ENCODE peak calls at places on chromosomes 4 and X, in four cellular contexts. One of them, this sample, is unnamed.

GRCh38 chr4:160371446-160371845 is 1268.6 kb downstream of the RAPGEF2 start:
- DNase-seq in GM12892: no peak
- DNase-seq in AG09319: no peak
- DNase-seq in activated naive CD4-positive, alpha-beta T cell: no peak
- DNase-seq in this sample: no peak

GRCh38 chr4:127783026-127783769 is 1.1 kb downstream of the HSPA4L start:
- DNase-seq in AG09319: peak; percentile 15
- DNase-seq in activated naive CD4-positive, alpha-beta T cell: no peak
- DNase-seq in GM12892: no peak
- DNase-seq in this sample: peak; percentile 42

GRCh38 chr4:114349543-114350175 is 248.9 kb upstream of the UGT8 start:
- DNase-seq in activated naive CD4-positive, alpha-beta T cell: no peak
- DNase-seq in AG09319: no peak
- DNase-seq in GM12892: no peak
- DNase-seq in this sample: no peak

GRCh38 chr4:128974203-128974602 is 119.1 kb downstream of the SCLT1 start:
- DNase-seq in GM12892: no peak
- DNase-seq in activated naive CD4-positive, alpha-beta T cell: no peak
- DNase-seq in AG09319: peak; percentile 34
- DNase-seq in this sample: no peak

GRCh38 chr4:145732001-145732400 is 52.1 kb downstream of the C4orf51 start:
- DNase-seq in AG09319: no peak
- DNase-seq in GM12892: no peak
- DNase-seq in activated naive CD4-positive, alpha-beta T cell: no peak
- DNase-seq in this sample: no peak

GRCh38 chrX:16335181-16335580 is 167.9 kb downstream of the MAGEB17 start:
- DNase-seq in activated naive CD4-positive, alpha-beta T cell: no peak
- DNase-seq in GM12892: no peak
- DNase-seq in AG09319: no peak
- DNase-seq in this sample: no peak

GRCh38 chr4:184383497-184384055 is 90.8 kb downstream of the IRF2 start:
- DNase-seq in activated naive CD4-positive, alpha-beta T cell: no peak
- DNase-seq in AG09319: peak; percentile 69
- DNase-seq in GM12892: no peak
- DNase-seq in this sample: peak; percentile 82

GRCh38 chrX:11401966-11402365 is 108.8 kb downstream of the AMELX start:
- DNase-seq in AG09319: no peak
- DNase-seq in GM12892: no peak
- DNase-seq in activated naive CD4-positive, alpha-beta T cell: no peak
- DNase-seq in this sample: no peak

GRCh38 chrX:153392642-153393321 is 8.4 kb downstream of the PNMA6E start:
- DNase-seq in activated naive CD4-positive, alpha-beta T cell: no peak
- DNase-seq in GM12892: no peak
- DNase-seq in AG09319: no peak
- DNase-seq in this sample: no peak

GRCh38 chr4:36676139-36677050 is 395.0 kb downstream of the DTHD1 start:
- DNase-seq in AG09319: no peak
- DNase-seq in GM12892: no peak
- DNase-seq in activated naive CD4-positive, alpha-beta T cell: no peak
- DNase-seq in this sample: no peak

GRCh38 chr4:613126-613525 is 12.2 kb upstream of the PDE6B start:
- DNase-seq in GM12892: no peak
- DNase-seq in AG09319: no peak
- DNase-seq in activated naive CD4-positive, alpha-beta T cell: no peak
- DNase-seq in this sample: no peak

GRCh38 chr4:2968381-2968780 is 5.0 kb downstream of the GRK4 start:
- DNase-seq in AG09319: no peak
- DNase-seq in GM12892: no peak
- DNase-seq in activated naive CD4-positive, alpha-beta T cell: no peak
- DNase-seq in this sample: no peak

GRCh38 chr4:7254736-7255487 is 62.6 kb downstream of the SORCS2 start:
- DNase-seq in GM12892: no peak
- DNase-seq in AG09319: no peak
- DNase-seq in activated naive CD4-positive, alpha-beta T cell: no peak
- DNase-seq in this sample: no peak

GRCh38 chr4:1290165-1290977 is 680 bp downstream of the MAEA start:
- DNase-seq in GM12892: no peak
- DNase-seq in activated naive CD4-positive, alpha-beta T cell: no peak
- DNase-seq in AG09319: no peak
- DNase-seq in this sample: no peak

GRCh38 chr4:88177981-88178632 is 19.7 kb upstream of the ABCG2 start:
- DNase-seq in AG09319: peak; percentile 24
- DNase-seq in GM12892: no peak
- DNase-seq in activated naive CD4-positive, alpha-beta T cell: no peak
- DNase-seq in this sample: peak; percentile 67

GRCh38 chr4:76696109-76696508 is 201.8 kb downstream of the SOWAHB start:
- DNase-seq in AG09319: no peak
- DNase-seq in activated naive CD4-positive, alpha-beta T cell: no peak
- DNase-seq in GM12892: no peak
- DNase-seq in this sample: no peak

GRCh38 chr4:189143255-189143654 is 797.4 kb upstream of the FRG1 start:
- DNase-seq in activated naive CD4-positive, alpha-beta T cell: no peak
- DNase-seq in AG09319: no peak
- DNase-seq in GM12892: no peak
- DNase-seq in this sample: peak; percentile 87

GRCh38 chr4:88018471-88018870 is 11.0 kb downstream of the PKD2 start:
- DNase-seq in activated naive CD4-positive, alpha-beta T cell: no peak
- DNase-seq in GM12892: no peak
- DNase-seq in AG09319: no peak
- DNase-seq in this sample: peak; percentile 58

GRCh38 chr4:3765271-3766206 is 646 bp upstream of the ADRA2C start:
- DNase-seq in GM12892: no peak
- DNase-seq in AG09319: no peak
- DNase-seq in activated naive CD4-positive, alpha-beta T cell: no peak
- DNase-seq in this sample: peak; percentile 64

GRCh38 chr4:152398060-152398459 is 137.8 kb downstream of the FBXW7 start:
- DNase-seq in activated naive CD4-positive, alpha-beta T cell: no peak
- DNase-seq in AG09319: no peak
- DNase-seq in GM12892: no peak
- DNase-seq in this sample: no peak

GRCh38 chr4:86271057-86271456 is 88.8 kb downstream of the MAPK10 start:
- DNase-seq in AG09319: no peak
- DNase-seq in GM12892: no peak
- DNase-seq in activated naive CD4-positive, alpha-beta T cell: no peak
- DNase-seq in this sample: no peak

GRCh38 chrX:57607295-57608187 is 15.7 kb downstream of the ZXDB start:
- DNase-seq in activated naive CD4-positive, alpha-beta T cell: no peak
- DNase-seq in AG09319: no peak
- DNase-seq in GM12892: no peak
- DNase-seq in this sample: no peak

GRCh38 chr4:159308571-159309340 is 205.9 kb downstream of the RAPGEF2 start:
- DNase-seq in GM12892: no peak
- DNase-seq in activated naive CD4-positive, alpha-beta T cell: no peak
- DNase-seq in AG09319: no peak
- DNase-seq in this sample: no peak

GRCh38 chr4:86506591-86506990 is 87.5 kb upstream of the PTPN13 start:
- DNase-seq in activated naive CD4-positive, alpha-beta T cell: no peak
- DNase-seq in AG09319: no peak
- DNase-seq in GM12892: no peak
- DNase-seq in this sample: peak; percentile 4

GRCh38 chr4:118389731-118390520 is 37.1 kb upstream of the PRSS12 start:
- DNase-seq in GM12892: no peak
- DNase-seq in AG09319: no peak
- DNase-seq in activated naive CD4-positive, alpha-beta T cell: no peak
- DNase-seq in this sample: no peak

GRCh38 chr4:139675651-139676050 is 10.0 kb downstream of the MGST2 start:
- DNase-seq in activated naive CD4-positive, alpha-beta T cell: no peak
- DNase-seq in AG09319: no peak
- DNase-seq in GM12892: no peak
- DNase-seq in this sample: no peak

GRCh38 chrX:30887721-30888120 is 1.3 kb downstream of the TAB3 start:
- DNase-seq in activated naive CD4-positive, alpha-beta T cell: no peak
- DNase-seq in GM12892: no peak
- DNase-seq in AG09319: no peak
- DNase-seq in this sample: no peak

GRCh38 chrX:154731881-154732280 is 19.0 kb downstream of the GAB3 start:
- DNase-seq in GM12892: no peak
- DNase-seq in AG09319: no peak
- DNase-seq in activated naive CD4-positive, alpha-beta T cell: no peak
- DNase-seq in this sample: peak; percentile 45

GRCh38 chr4:168825975-168826374 is 184.1 kb downstream of the CBR4 start:
- DNase-seq in GM12892: no peak
- DNase-seq in AG09319: no peak
- DNase-seq in activated naive CD4-positive, alpha-beta T cell: no peak
- DNase-seq in this sample: no peak

GRCh38 chr4:60562353-60562752 is 637.8 kb upstream of the ADGRL3 start:
- DNase-seq in AG09319: no peak
- DNase-seq in activated naive CD4-positive, alpha-beta T cell: no peak
- DNase-seq in GM12892: no peak
- DNase-seq in this sample: no peak

GRCh38 chr4:155566241-155566823 is 100.3 kb upstream of the GUCY1A1 start:
- DNase-seq in activated naive CD4-positive, alpha-beta T cell: no peak
- DNase-seq in GM12892: no peak
- DNase-seq in AG09319: peak; percentile 57
- DNase-seq in this sample: no peak

GRCh38 chr4:156293657-156294297 is 340.1 kb upstream of the CTSO start:
- DNase-seq in AG09319: no peak
- DNase-seq in GM12892: no peak
- DNase-seq in activated naive CD4-positive, alpha-beta T cell: no peak
- DNase-seq in this sample: peak; percentile 57

GRCh38 chr4:3766791-3767561 is 791 bp downstream of the ADRA2C start:
- DNase-seq in AG09319: no peak
- DNase-seq in GM12892: no peak
- DNase-seq in activated naive CD4-positive, alpha-beta T cell: no peak
- DNase-seq in this sample: no peak

GRCh38 chr4:41323186-41323585 is 66.5 kb downstream of the UCHL1 start:
- DNase-seq in activated naive CD4-positive, alpha-beta T cell: no peak
- DNase-seq in AG09319: no peak
- DNase-seq in GM12892: no peak
- DNase-seq in this sample: no peak

GRCh38 chrX:40184968-40185367 is 87.2 kb upstream of the BCOR start:
- DNase-seq in GM12892: no peak
- DNase-seq in AG09319: no peak
- DNase-seq in activated naive CD4-positive, alpha-beta T cell: no peak
- DNase-seq in this sample: no peak

This sample was measured in Daoy.